ENCODE peak calls at places on chromosomes 5 and 9, in ten cellular contexts. One of them, this sample, is unnamed.

GRCh38 chr9:27280858-27281257 is 16.1 kb downstream of the EQTN start:
- DNase-seq in spleen: no peak
- DNase-seq in uterus: no peak
- DNase-seq in BJ: no peak
- DNase-seq in tibial artery: no peak
- DNase-seq in AG04450: no peak
- DNase-seq in ovary: peak
- DNase-seq in neural progenitor cell: no peak
- DNase-seq in SK-N-SH: no peak
- DNase-seq in cardiac muscle cell: peak
- DNase-seq in this sample: no peak

GRCh38 chr5:137155621-137156020 is 343.5 kb downstream of the SPOCK1 start:
- DNase-seq in spleen: no peak
- DNase-seq in uterus: no peak
- DNase-seq in BJ: no peak
- DNase-seq in tibial artery: no peak
- DNase-seq in AG04450: no peak
- DNase-seq in ovary: no peak
- DNase-seq in neural progenitor cell: peak
- DNase-seq in SK-N-SH: no peak
- DNase-seq in cardiac muscle cell: no peak
- DNase-seq in this sample: no peak

GRCh38 chr9:114516913-114517312 is 11.6 kb upstream of the WHRN start:
- DNase-seq in spleen: no peak
- DNase-seq in uterus: no peak
- DNase-seq in BJ: no peak
- DNase-seq in tibial artery: no peak
- DNase-seq in AG04450: no peak
- DNase-seq in ovary: no peak
- DNase-seq in neural progenitor cell: no peak
- DNase-seq in SK-N-SH: no peak
- DNase-seq in cardiac muscle cell: peak
- DNase-seq in this sample: no peak

GRCh38 chr5:66122379-66123034 is 21.6 kb upstream of the SREK1 start:
- DNase-seq in spleen: no peak
- DNase-seq in uterus: no peak
- DNase-seq in BJ: no peak
- DNase-seq in tibial artery: no peak
- DNase-seq in AG04450: no peak
- DNase-seq in ovary: no peak
- DNase-seq in neural progenitor cell: no peak
- DNase-seq in SK-N-SH: no peak
- DNase-seq in cardiac muscle cell: no peak
- DNase-seq in this sample: no peak

GRCh38 chr9:135746565-135746964 is 44.6 kb downstream of the KCNT1 start:
- DNase-seq in spleen: no peak
- DNase-seq in uterus: no peak
- DNase-seq in BJ: no peak
- DNase-seq in tibial artery: no peak
- DNase-seq in AG04450: no peak
- DNase-seq in ovary: no peak
- DNase-seq in neural progenitor cell: no peak
- DNase-seq in SK-N-SH: no peak
- DNase-seq in cardiac muscle cell: no peak
- DNase-seq in this sample: no peak

GRCh38 chr9:98538626-98539031 is 170.1 kb downstream of the GABBR2 start:
- DNase-seq in spleen: no peak
- DNase-seq in uterus: no peak
- DNase-seq in BJ: no peak
- DNase-seq in tibial artery: no peak
- DNase-seq in AG04450: no peak
- DNase-seq in ovary: no peak
- DNase-seq in neural progenitor cell: no peak
- DNase-seq in SK-N-SH: peak
- DNase-seq in cardiac muscle cell: peak
- DNase-seq in this sample: no peak

GRCh38 chr9:125513634-125514413 is 193.2 kb downstream of the MAPKAP1 start:
- DNase-seq in spleen: no peak
- DNase-seq in uterus: peak
- DNase-seq in BJ: no peak
- DNase-seq in tibial artery: no peak
- DNase-seq in AG04450: no peak
- DNase-seq in ovary: peak
- DNase-seq in neural progenitor cell: peak
- DNase-seq in SK-N-SH: no peak
- DNase-seq in cardiac muscle cell: peak
- DNase-seq in this sample: peak

GRCh38 chr9:136537896-136538598 is 7.8 kb downstream of the NOTCH1 start:
- DNase-seq in spleen: no peak
- DNase-seq in uterus: no peak
- DNase-seq in BJ: no peak
- DNase-seq in tibial artery: no peak
- DNase-seq in AG04450: no peak
- DNase-seq in ovary: no peak
- DNase-seq in neural progenitor cell: no peak
- DNase-seq in SK-N-SH: no peak
- DNase-seq in cardiac muscle cell: no peak
- DNase-seq in this sample: no peak

GRCh38 chr5:168350315-168350714 is 58.9 kb downstream of the WWC1 start:
- DNase-seq in spleen: no peak
- DNase-seq in uterus: no peak
- DNase-seq in BJ: no peak
- DNase-seq in tibial artery: no peak
- DNase-seq in AG04450: no peak
- DNase-seq in ovary: no peak
- DNase-seq in neural progenitor cell: no peak
- DNase-seq in SK-N-SH: no peak
- DNase-seq in cardiac muscle cell: no peak
- DNase-seq in this sample: no peak

GRCh38 chr9:4137755-4138154 is 162.1 kb downstream of the GLIS3 start:
- DNase-seq in spleen: no peak
- DNase-seq in uterus: no peak
- DNase-seq in BJ: peak
- DNase-seq in tibial artery: no peak
- DNase-seq in AG04450: no peak
- DNase-seq in ovary: no peak
- DNase-seq in neural progenitor cell: no peak
- DNase-seq in SK-N-SH: no peak
- DNase-seq in cardiac muscle cell: peak
- DNase-seq in this sample: no peak

GRCh38 chr5:53059281-53059680 is 50.3 kb downstream of the MOCS2 start:
- DNase-seq in spleen: no peak
- DNase-seq in uterus: no peak
- DNase-seq in BJ: no peak
- DNase-seq in tibial artery: no peak
- DNase-seq in AG04450: no peak
- DNase-seq in ovary: no peak
- DNase-seq in neural progenitor cell: no peak
- DNase-seq in SK-N-SH: no peak
- DNase-seq in cardiac muscle cell: no peak
- DNase-seq in this sample: no peak

GRCh38 chr9:116452227-116452626 is 234.9 kb upstream of the TRIM32 start:
- DNase-seq in spleen: no peak
- DNase-seq in uterus: no peak
- DNase-seq in BJ: no peak
- DNase-seq in tibial artery: no peak
- DNase-seq in AG04450: no peak
- DNase-seq in ovary: no peak
- DNase-seq in neural progenitor cell: no peak
- DNase-seq in SK-N-SH: no peak
- DNase-seq in cardiac muscle cell: no peak
- DNase-seq in this sample: no peak

GRCh38 chr5:1803192-1803591 is 2.0 kb downstream of the NDUFS6 start:
- DNase-seq in spleen: no peak
- DNase-seq in uterus: no peak
- DNase-seq in BJ: no peak
- DNase-seq in tibial artery: no peak
- DNase-seq in AG04450: no peak
- DNase-seq in ovary: no peak
- DNase-seq in neural progenitor cell: no peak
- DNase-seq in SK-N-SH: no peak
- DNase-seq in cardiac muscle cell: no peak
- DNase-seq in this sample: no peak

GRCh38 chr9:88922091-88922490 is 69.2 kb upstream of the S1PR3 start:
- DNase-seq in spleen: no peak
- DNase-seq in uterus: no peak
- DNase-seq in BJ: no peak
- DNase-seq in tibial artery: no peak
- DNase-seq in AG04450: no peak
- DNase-seq in ovary: no peak
- DNase-seq in neural progenitor cell: no peak
- DNase-seq in SK-N-SH: no peak
- DNase-seq in cardiac muscle cell: no peak
- DNase-seq in this sample: peak

DNA sequence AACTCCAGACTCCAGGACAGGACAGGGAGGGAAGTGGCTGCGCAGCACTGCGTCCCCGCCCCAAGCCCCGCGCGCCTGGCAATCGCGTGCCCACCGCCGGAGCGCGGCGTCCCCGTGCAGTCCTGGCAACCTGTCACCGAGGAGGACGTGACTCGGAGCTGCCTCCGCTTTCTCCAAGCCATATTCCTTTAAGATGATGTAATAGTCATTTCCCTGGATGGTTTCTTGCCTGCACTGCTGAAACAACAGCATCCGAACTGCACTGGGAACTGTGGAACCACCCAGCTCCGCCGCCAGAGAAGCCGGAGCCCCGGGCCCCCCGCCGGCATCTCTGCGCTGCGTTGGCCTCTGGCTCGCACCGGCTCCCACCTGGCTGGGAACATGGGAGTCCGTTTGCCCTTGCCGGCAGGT is 34.5 kb downstream of the KCTD16 start:
- DNase-seq in spleen: no peak
- DNase-seq in uterus: peak
- DNase-seq in BJ: no peak
- DNase-seq in tibial artery: peak
- DNase-seq in AG04450: no peak
- DNase-seq in ovary: peak
- DNase-seq in neural progenitor cell: peak
- DNase-seq in SK-N-SH: peak
- DNase-seq in cardiac muscle cell: peak
- DNase-seq in this sample: no peak
- H3K4me3 ChIP-seq in spleen: no peak
- H3K4me3 ChIP-seq in uterus: no peak
- H3K4me3 ChIP-seq in BJ: peak
- H3K4me3 ChIP-seq in tibial artery: peak
- H3K4me3 ChIP-seq in AG04450: peak
- H3K4me3 ChIP-seq in ovary: peak
- H3K4me3 ChIP-seq in neural progenitor cell: peak
- H3K4me3 ChIP-seq in SK-N-SH: peak
- H3K4me3 ChIP-seq in cardiac muscle cell: peak
- H3K4me3 ChIP-seq in this sample: no peak

DNA sequence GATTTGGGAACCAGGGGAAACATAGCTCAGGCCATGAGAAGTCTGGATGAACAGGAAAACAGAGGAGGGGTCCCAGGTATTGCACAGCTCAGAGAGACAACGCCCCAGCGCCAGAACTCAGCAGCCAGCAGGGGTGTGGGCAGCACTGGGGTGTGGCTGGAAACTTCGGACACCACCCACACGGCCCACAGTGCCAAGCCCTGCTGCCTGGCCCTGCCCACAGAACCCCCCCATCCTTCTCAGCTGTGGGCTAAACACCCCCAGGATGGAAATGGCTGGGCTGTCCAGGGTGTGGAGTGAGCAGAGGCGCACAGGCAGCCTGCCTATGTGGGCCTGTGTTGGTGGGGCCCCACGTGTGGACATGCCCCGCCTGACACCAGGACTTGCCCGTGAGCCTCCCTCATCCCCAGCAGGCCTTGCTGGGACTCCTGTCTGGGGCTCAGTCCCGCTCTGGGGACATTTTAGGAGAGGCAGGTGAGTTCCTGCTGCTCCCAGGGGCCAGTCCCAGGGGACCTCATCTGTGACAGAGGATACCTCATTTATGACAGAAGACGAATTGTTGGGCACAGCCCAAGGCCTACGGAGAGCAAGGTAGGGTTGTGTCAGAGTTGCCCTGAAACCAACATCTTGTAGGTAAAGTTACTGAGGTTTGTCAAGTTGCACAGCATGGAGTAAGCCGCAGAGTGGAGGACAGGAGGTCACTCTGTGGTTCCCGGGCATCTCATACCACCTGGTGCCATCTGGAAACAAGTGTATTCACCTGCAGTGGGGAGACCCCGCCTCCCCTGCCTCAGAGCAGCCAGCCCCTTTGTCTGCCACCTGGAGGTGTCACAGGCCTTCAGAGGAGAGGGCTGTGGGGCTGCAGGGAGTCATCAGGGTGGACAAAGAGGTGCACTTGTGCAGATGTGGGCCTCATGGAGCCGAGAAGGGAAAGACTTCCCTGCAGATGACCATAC is 183.2 kb downstream of the AUH start:
- DNase-seq in spleen: peak
- DNase-seq in uterus: no peak
- DNase-seq in BJ: no peak
- DNase-seq in tibial artery: no peak
- DNase-seq in AG04450: no peak
- DNase-seq in ovary: peak
- DNase-seq in neural progenitor cell: no peak
- DNase-seq in SK-N-SH: no peak
- DNase-seq in cardiac muscle cell: no peak
- DNase-seq in this sample: no peak
- TF ChIP-seq CTCF in spleen: no peak
- TF ChIP-seq CTCF in uterus: no peak
- TF ChIP-seq CTCF in BJ: no peak
- TF ChIP-seq CTCF in tibial artery: no peak
- TF ChIP-seq CTCF in AG04450: no peak
- TF ChIP-seq CTCF in ovary: no peak
- TF ChIP-seq CTCF in neural progenitor cell: no peak
- TF ChIP-seq CTCF in SK-N-SH: no peak
- TF ChIP-seq CTCF in cardiac muscle cell: no peak
- TF ChIP-seq CTCF in this sample: no peak

GRCh38 chr9:124465736-124466135 is 15.5 kb downstream of the ADGRD2 start:
- DNase-seq in spleen: peak
- DNase-seq in uterus: no peak
- DNase-seq in BJ: no peak
- DNase-seq in tibial artery: no peak
- DNase-seq in AG04450: no peak
- DNase-seq in ovary: no peak
- DNase-seq in neural progenitor cell: no peak
- DNase-seq in SK-N-SH: no peak
- DNase-seq in cardiac muscle cell: no peak
- DNase-seq in this sample: no peak
- H3K4me3 ChIP-seq in spleen: no peak
- H3K4me3 ChIP-seq in uterus: no peak
- H3K4me3 ChIP-seq in BJ: no peak
- H3K4me3 ChIP-seq in tibial artery: no peak
- H3K4me3 ChIP-seq in AG04450: no peak
- H3K4me3 ChIP-seq in ovary: no peak
- H3K4me3 ChIP-seq in neural progenitor cell: no peak
- H3K4me3 ChIP-seq in SK-N-SH: no peak
- H3K4me3 ChIP-seq in cardiac muscle cell: no peak
- H3K4me3 ChIP-seq in this sample: no peak

DNA sequence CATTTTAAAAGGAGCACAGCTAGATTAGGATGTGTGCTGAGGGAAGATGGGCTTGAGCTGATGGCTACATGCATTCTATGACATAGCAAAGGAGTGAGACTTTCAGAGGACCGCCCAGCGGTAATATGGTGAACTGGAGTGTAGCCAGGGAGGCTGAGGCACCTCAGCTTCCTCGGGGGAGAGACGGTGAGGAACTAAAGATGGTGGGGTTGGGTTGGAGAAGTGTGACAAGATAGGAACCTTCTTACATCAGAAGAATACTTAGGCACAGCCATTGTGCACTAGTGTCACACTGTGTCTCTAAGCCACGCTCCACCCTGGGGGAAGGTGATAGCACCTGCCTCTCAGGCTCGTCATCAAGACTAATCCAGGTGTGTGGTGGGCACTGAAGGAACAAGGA is 118.0 kb upstream of the IRX2 start:
- DNase-seq in spleen: no peak
- DNase-seq in uterus: no peak
- DNase-seq in BJ: no peak
- DNase-seq in tibial artery: no peak
- DNase-seq in AG04450: no peak
- DNase-seq in ovary: no peak
- DNase-seq in neural progenitor cell: no peak
- DNase-seq in SK-N-SH: no peak
- DNase-seq in cardiac muscle cell: no peak
- DNase-seq in this sample: no peak
- TF ChIP-seq CTCF in spleen: no peak
- TF ChIP-seq CTCF in uterus: no peak
- TF ChIP-seq CTCF in BJ: no peak
- TF ChIP-seq CTCF in tibial artery: no peak
- TF ChIP-seq CTCF in AG04450: no peak
- TF ChIP-seq CTCF in ovary: no peak
- TF ChIP-seq CTCF in neural progenitor cell: no peak
- TF ChIP-seq CTCF in SK-N-SH: no peak
- TF ChIP-seq CTCF in cardiac muscle cell: no peak
- TF ChIP-seq CTCF in this sample: no peak

This sample was measured in GM12865.